ENCODE peak calls at places on chromosomes 7 and 10, in ten cellular contexts. B, X, H, C, S, A, N, P, D and J are unnamed samples.

GRCh38 chr7:137606061-137606674 is 240.6 kb downstream of the DGKI start:
- DNase-seq in S (no peak), N (no peak), C (no peak), X (no peak), P (no peak), B (no peak), D (no peak), A (peak; percentile 86), H (no peak), J (no peak)

GRCh38 chr10:3776796-3777571 is 8.0 kb downstream of the KLF6 start:
- DNase-seq in X (peak; percentile 79), S (peak; percentile 72), P (no peak), B (peak; percentile 71), A (peak; percentile 98), C (no peak), H (no peak), D (no peak), N (peak; percentile 81), J (no peak)

GRCh38 chr7:20268832-20269231 is 51.6 kb upstream of the MACC1 start:
- DNase-seq in N (no peak), B (no peak), S (no peak), P (no peak), D (no peak), A (no peak), C (no peak), H (no peak), X (no peak), J (no peak)

GRCh38 chr7:139876622-139877283 is 47.7 kb downstream of the TBXAS1 start:
- DNase-seq in A (peak; percentile 44), X (no peak), C (no peak), D (no peak), P (no peak), B (no peak), N (no peak), H (no peak), S (no peak), J (no peak)

GRCh38 chr10:33015798-33016547 is 57.9 kb upstream of the ITGB1 start:
- DNase-seq in C (no peak), D (no peak), S (no peak), B (no peak), H (no peak), X (no peak), A (peak; percentile 41), N (peak; percentile 45), P (no peak), J (no peak)

GRCh38 chr7:28575241-28575643 is 162.9 kb downstream of the CREB5 start:
- DNase-seq in X (no peak), A (no peak), C (no peak), H (no peak), N (no peak), S (no peak), P (no peak), B (no peak), D (no peak), J (no peak)

GRCh38 chr10:24041030-24041429 is 167.9 kb upstream of the KIAA1217 start:
- DNase-seq in S (no peak), P (no peak), X (no peak), D (no peak), H (no peak), A (no peak), C (no peak), B (no peak), N (no peak), J (no peak)

GRCh38 chr7:103988468-103989199 is 824 bp downstream of the RELN start:
- DNase-seq in P (no peak), A (peak; percentile 4), S (no peak), B (no peak), N (no peak), D (no peak), H (no peak), X (no peak), C (no peak), J (no peak)

GRCh38 chr7:35334511-35334910 is 80.6 kb upstream of the TBX20 start:
- DNase-seq in H (no peak), D (no peak), C (no peak), X (no peak), P (no peak), N (no peak), B (no peak), A (no peak), S (no peak), J (no peak)

GRCh38 chr7:35333265-35333664 is 79.4 kb upstream of the TBX20 start:
- DNase-seq in B (no peak), C (no peak), N (no peak), D (no peak), H (no peak), S (no peak), A (no peak), P (no peak), X (no peak), J (no peak)

GRCh38 chr7:35331730-35332678 is 78.1 kb upstream of the TBX20 start:
- DNase-seq in P (no peak), X (no peak), H (no peak), D (no peak), S (no peak), A (no peak), N (no peak), B (no peak), C (no peak), J (no peak)

DNA sequence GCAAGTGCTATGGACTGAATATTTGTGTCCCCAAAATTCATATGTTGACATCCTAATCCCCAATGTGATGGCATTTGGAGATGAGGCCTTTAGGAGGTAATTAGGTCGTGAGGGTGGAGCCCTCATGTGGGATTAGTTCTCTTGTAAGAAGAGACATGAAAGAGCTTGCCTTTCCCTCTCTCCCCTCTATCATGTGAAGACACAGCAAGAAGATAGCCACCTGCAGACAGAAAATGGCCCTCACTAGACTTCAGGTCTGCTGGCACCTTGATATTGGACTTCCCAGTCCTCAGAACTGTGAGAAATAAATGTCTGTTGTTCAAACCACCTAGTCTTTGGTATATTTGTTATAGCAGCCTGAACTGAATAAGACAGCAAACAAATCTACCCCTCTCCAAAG is 75.1 kb upstream of the TBX20 start:
- DNase-seq in A (no peak), P (no peak), C (no peak), S (no peak), B (no peak), D (no peak), X (no peak), N (no peak), H (no peak), J (no peak)
- TF ChIP-seq CTCF in A (no peak), P (no peak), C (no peak), S (no peak), B (no peak), D (no peak), X (no peak), N (no peak), H (no peak), J (no peak)

GRCh38 chr7:124762611-124763143 is 2.9 kb downstream of the GPR37 start:
- DNase-seq in X (peak; percentile 59), A (no peak), H (no peak), C (no peak), B (peak; percentile 37), N (no peak), D (no peak), S (peak; percentile 25), P (no peak), J (no peak)

GRCh38 chr7:124764071-124764846 is 1.3 kb downstream of the GPR37 start:
- DNase-seq in N (no peak), H (no peak), P (no peak), S (no peak), D (no peak), X (no peak), C (no peak), B (no peak), A (no peak), J (no peak)

GRCh38 chr7:124765401-124766352 is at the start of gene GPR37:
- DNase-seq in P (peak; percentile 83), A (peak; percentile 51), S (peak; percentile 59), N (peak; percentile 76), X (peak; percentile 55), B (peak; percentile 48), H (no peak), D (peak; percentile 25), C (peak; percentile 73), J (no peak)

GRCh38 chr7:124768525-124768924 is 2.9 kb upstream of the GPR37 start:
- DNase-seq in B (no peak), N (no peak), X (no peak), H (no peak), P (no peak), A (no peak), S (no peak), C (no peak), D (no peak), J (no peak)

GRCh38 chr7:124764847-124765400 is 668 bp downstream of the GPR37 start:
- DNase-seq in B (peak; percentile 35), N (no peak), P (peak; percentile 64), X (peak; percentile 20), A (no peak), D (no peak), H (no peak), C (no peak), S (peak; percentile 26), J (no peak)
- H3K4me3 ChIP-seq in B (peak overlapping the region; percentile 62), N (peak overlapping the region; percentile 54), P (peak overlapping the region; percentile 50), X (peak overlapping the region; percentile 12), A (peak overlapping the region; percentile 59), D (peak overlapping the region; percentile 44), H (peak overlapping the region; percentile 20), C (peak overlapping the region; percentile 43), S (peak overlapping the region; percentile 27), J (peak overlapping the region; percentile 28)

DNA sequence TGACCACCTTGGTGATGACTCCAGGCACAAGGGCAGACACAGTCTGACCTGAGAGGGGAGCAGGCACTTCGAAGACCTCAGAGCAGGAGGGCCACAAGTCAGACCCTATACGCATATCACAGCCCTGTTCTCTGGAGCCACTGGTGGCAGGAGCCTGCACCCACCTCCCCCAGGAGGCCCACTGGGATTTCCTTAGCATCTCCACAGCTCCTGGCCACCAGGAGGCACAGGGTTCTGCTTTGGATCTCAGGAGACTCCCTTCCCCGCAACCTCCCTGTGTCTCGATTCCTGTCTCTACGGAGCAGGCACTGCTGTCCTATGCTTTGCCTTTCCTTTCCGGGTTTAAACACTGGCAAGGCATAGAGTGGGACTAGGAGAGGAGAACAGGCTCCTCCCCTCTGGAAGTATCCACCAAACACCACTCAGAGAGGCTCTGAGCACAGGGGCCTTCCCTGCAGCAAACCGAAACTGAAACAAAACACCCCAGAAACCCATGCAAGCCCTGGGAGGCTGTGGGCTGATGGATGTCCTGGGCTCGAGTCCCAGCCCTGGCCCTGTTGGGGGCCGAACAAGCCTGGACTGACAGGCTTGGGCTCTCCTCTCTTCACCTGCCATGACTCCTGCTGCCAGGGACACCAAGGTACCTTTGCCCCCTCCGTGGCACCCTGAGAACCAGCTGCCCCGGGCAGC is 166.3 kb downstream of the NEURL1 start:
- DNase-seq in H (peak; percentile 56), C (peak; percentile 86), N (peak; percentile 85), A (peak; percentile 90), B (peak; percentile 79), P (peak; percentile 77), X (peak; percentile 87), S (peak; percentile 63), D (peak; percentile 76), J (peak; percentile 69)
- TF ChIP-seq CTCF in H (no peak), C (no peak), N (peak; percentile 27), A (peak; percentile 37), B (no peak), P (no peak), X (no peak), S (no peak), D (no peak), J (no peak)

DNA sequence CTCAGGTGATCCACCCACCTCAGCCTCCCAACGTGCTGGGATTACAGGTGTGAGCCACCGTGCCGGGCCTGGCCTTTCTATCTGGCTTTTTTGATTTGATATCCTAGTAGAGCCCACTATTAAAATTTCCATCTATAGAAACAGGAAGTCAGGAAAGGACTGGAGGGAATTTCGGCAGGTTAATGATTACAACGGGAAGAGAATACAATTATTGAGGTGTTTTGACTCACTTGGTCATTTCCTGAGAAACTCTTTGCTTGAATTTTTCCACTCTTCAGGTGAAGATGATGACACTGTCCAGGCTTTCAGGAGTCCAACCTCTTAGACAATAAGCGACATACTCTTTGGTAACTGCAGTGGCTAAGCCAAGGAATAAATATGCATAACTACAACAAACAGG is 1.1 kb upstream of the MKLN1 start:
- DNase-seq in C (no peak), B (no peak), A (no peak), S (no peak), H (no peak), X (no peak), N (no peak), P (no peak), D (no peak), J (no peak)
- H3K4me3 ChIP-seq in C (peak overlapping the region; percentile 90), B (peak overlapping the region; percentile 95), A (peak overlapping the region; percentile 90), S (no peak overlapping the region), H (peak overlapping the region; percentile 91), X (no peak overlapping the region), N (peak overlapping the region; percentile 79), P (peak overlapping the region; percentile 71), D (peak overlapping the region; percentile 89), J (peak overlapping the region; percentile 94)